ENCODE peak calls at places on chromosome 7, in seven cellular contexts. Y is cardiac muscle cell; V is hepatocyte; S is CD4-positive, alpha-beta T cell; D is endothelial cell; Q is mucosa of descending colon; W is astrocyte of the spinal cord. O is an unnamed sample.

GRCh38 chr7:80680159-80680903 is 41.9 kb downstream of the CD36 start:
- DNase-seq in Y (no peak), V (no peak), S (no peak), D (no peak), Q (no peak), W (no peak), O (no peak)

GRCh38 chr7:38291117-38291647 is 17.7 kb upstream of the TARP start:
- DNase-seq in Y (no peak), V (no peak), S (no peak), D (no peak), Q (no peak), W (no peak), O (no peak)

GRCh38 chr7:158880973-158881372 is 24.6 kb downstream of the DYNC2I1 start:
- DNase-seq in Y (no peak), V (no peak), S (no peak), D (no peak), Q (no peak), W (no peak), O (no peak)

GRCh38 chr7:141362580-141363435 is 188.4 kb upstream of the AGK start:
- DNase-seq in Y (peak), V (peak), S (no peak), D (no peak), Q (no peak), W (peak), O (peak)

GRCh38 chr7:135253851-135254815 is 20.5 kb downstream of the STRA8 start:
- DNase-seq in Y (peak), V (peak), S (no peak), D (peak), Q (no peak), W (peak), O (peak)

GRCh38 chr7:101859411-101860106 is 42.1 kb downstream of the CUX1 start:
- DNase-seq in Y (no peak), V (no peak), S (no peak), D (no peak), Q (no peak), W (no peak), O (no peak)

GRCh38 chr7:77351539-77352004 is 64.6 kb downstream of the GSAP start:
- DNase-seq in Y (no peak), V (no peak), S (peak), D (peak), Q (no peak), W (no peak), O (no peak)

GRCh38 chr7:111872837-111873646 is 310.8 kb upstream of the IMMP2L start:
- DNase-seq in Y (no peak), V (no peak), S (no peak), D (peak), Q (no peak), W (no peak), O (no peak)

GRCh38 chr7:30196408-30196807 is 61.6 kb downstream of the MTURN start:
- DNase-seq in Y (no peak), V (no peak), S (no peak), D (no peak), Q (no peak), W (no peak), O (no peak)

GRCh38 chr7:94348142-94348541 is 46.6 kb upstream of the COL1A2 start:
- DNase-seq in Y (no peak), V (peak), S (no peak), D (no peak), Q (no peak), W (peak), O (no peak)

GRCh38 chr7:867406-868188 is 8.8 kb upstream of the GET4 start:
- DNase-seq in Y (no peak), V (no peak), S (no peak), D (no peak), Q (peak), W (peak), O (peak)

GRCh38 chr7:141674702-141675101 is 27.3 kb downstream of the DENND11 start:
- DNase-seq in Y (no peak), V (no peak), S (no peak), D (peak), Q (no peak), W (peak), O (no peak)

GRCh38 chr7:42224391-42225003 is 12.5 kb downstream of the GLI3 start:
- DNase-seq in Y (no peak), V (no peak), S (no peak), D (peak), Q (no peak), W (no peak), O (no peak)

GRCh38 chr7:104275900-104276299 is 52.5 kb upstream of the LHFPL3 start:
- DNase-seq in Y (no peak), V (no peak), S (no peak), D (no peak), Q (no peak), W (no peak), O (no peak)

GRCh38 chr7:73701357-73701995 is 18.0 kb downstream of the STX1A start:
- DNase-seq in Y (peak), V (peak), S (no peak), D (peak), Q (no peak), W (peak), O (no peak)
- TF ChIP-seq CTCF in Y (peak), V (peak), S (peak), D (peak), Q (peak), W (peak), O (peak)

DNA sequence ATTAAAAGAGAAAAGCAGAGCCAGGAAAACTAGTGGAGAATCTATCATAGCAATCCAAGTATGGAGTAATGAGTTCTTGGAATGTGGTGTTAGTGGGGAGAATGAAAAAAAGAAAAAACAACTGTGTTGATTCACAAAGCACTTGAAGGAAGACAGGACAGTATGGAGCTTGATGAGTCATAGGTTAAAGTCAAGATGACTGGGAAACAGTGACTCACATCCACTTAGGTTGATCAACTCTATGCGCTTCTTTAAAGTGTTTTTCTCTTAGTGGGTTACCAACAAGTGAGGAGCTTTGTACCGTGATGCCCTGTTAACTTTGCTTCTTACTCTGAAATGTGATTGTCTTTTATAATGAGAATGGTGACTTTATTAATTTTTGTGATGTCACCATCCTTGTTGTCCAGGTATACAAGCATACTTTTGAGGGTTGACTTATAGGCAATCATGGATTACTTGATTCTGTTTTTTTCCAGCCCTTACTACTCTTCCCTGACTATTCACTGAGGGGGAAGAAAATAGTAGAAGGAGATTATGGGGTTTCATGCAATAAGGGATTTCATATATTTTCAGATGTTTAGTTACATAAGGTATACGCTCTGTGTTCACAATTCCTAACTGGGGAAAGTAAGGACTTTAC is 32.1 kb upstream of the MDFIC start:
- DNase-seq in Y (no peak), V (peak), S (no peak), D (no peak), Q (no peak), W (peak), O (peak)
- TF ChIP-seq CTCF in Y (no peak), V (no peak), S (no peak), D (no peak), Q (no peak), W (no peak), O (no peak)

GRCh38 chr7:63008366-63008765 is 990.3 kb upstream of the ZNF722 start:
- DNase-seq in Y (no peak), V (no peak), S (no peak), D (no peak), Q (no peak), W (no peak), O (no peak)
- TF ChIP-seq CTCF in Y (no peak), V (no peak), S (no peak), D (peak), Q (no peak), W (no peak), O (no peak)

DNA sequence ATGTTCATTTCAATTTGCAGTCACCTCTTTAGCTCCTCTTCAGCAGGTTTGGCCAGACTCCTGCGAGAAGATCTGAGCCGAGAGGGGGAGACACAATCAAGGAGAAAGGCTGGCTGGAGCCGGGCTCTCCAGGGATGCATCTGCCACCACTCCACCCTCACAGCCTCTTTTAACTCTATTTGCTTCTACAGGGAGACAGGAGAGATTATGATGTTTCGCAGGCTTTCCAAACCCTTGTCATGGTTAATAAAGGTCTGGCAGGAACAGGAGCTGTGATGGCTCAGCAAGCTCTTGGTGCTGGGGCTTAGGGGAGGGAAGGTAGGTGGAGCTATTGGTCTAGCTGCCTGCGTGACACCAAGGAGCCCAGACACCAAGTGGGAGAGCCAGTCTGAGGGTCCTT is 448.1 kb upstream of the PODXL start:
- DNase-seq in Y (peak), V (peak), S (no peak), D (no peak), Q (no peak), W (peak), O (no peak)
- TF ChIP-seq CTCF in Y (peak), V (peak), S (no peak), D (no peak), Q (no peak), W (peak), O (peak)

DNA sequence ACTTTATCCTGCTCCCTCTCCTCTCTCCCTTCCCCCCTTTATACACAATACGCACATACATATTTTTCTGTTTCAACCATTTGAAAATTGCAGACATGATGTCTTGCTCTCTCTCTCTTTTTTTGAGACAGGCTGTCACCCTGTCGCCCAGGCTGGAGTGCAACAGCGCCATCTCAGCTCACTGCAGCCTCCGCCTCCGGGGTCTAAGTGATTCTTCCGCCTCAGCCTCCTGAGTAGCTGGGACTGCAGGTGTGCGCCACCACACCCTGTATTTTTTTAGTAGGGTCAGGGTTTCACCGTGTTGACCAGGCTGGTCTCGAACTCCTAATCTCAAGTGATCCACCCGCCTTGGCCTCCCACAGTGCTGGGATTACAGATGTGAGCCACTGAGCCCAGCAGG is 38.5 kb downstream of the KLHDC10 start:
- DNase-seq in Y (no peak), V (no peak), S (no peak), D (no peak), Q (no peak), W (no peak), O (no peak)
- TF ChIP-seq CTCF in Y (no peak), V (no peak), S (no peak), D (no peak), Q (no peak), W (no peak), O (no peak)